ENCODE peak calls at places on chromosomes 12 and 14, in six cellular contexts. W, H, L, M, O and G are unnamed samples. For H3K36me3, the result is how much of the 10 kb centered on the place peaks cover.

GRCh38 chr12:32644455-32644854 is 34.6 kb upstream of the DNM1L start:
- DNase-seq in L (no peak), H (no peak), M (no peak), O (no peak), W (no peak), G (no peak)

GRCh38 chr12:93767524-93767863 is 90.3 kb downstream of the CRADD start:
- DNase-seq in M (no peak), L (no peak), H (no peak), O (no peak), W (no peak), G (no peak)

GRCh38 chr12:113569841-113570240 is 98.2 kb upstream of the LHX5 start:
- DNase-seq in L (no peak), H (no peak), W (no peak), M (no peak), O (no peak), G (no peak)

GRCh38 chr14:68849416-68849815 is 56.5 kb upstream of the ZFP36L1 start:
- DNase-seq in W (no peak), O (no peak), L (no peak), H (no peak), M (no peak), G (no peak)

GRCh38 chr12:26833692-26834168 is 736 bp upstream of the ITPR2 start:
- DNase-seq in M (peak), O (peak), H (peak), L (no peak), W (peak), G (no peak)

GRCh38 chr14:102891111-102891510 is 31.4 kb upstream of the AMN start:
- DNase-seq in M (no peak), H (no peak), W (no peak), L (no peak), O (no peak), G (no peak)

GRCh38 chr14:69657961-69658360 is 46.6 kb downstream of the SUSD6 start:
- DNase-seq in L (no peak), O (peak), W (no peak), H (peak), M (peak), G (peak)

GRCh38 chr12:52216807-52217206 is 16.2 kb upstream of the KRT7 start:
- DNase-seq in L (no peak), M (no peak), W (peak), O (no peak), H (no peak), G (no peak)

GRCh38 chr14:48008646-48009045 is 333.2 kb upstream of the MDGA2 start:
- DNase-seq in O (no peak), L (no peak), W (no peak), H (no peak), M (no peak), G (no peak)

GRCh38 chr12:132157733-132158409 is 13.6 kb downstream of the NOC4L start:
- DNase-seq in L (no peak), M (no peak), H (no peak), O (no peak), W (no peak), G (no peak)

GRCh38 chr12:105799103-105799502 is 339.7 kb downstream of the NUAK1 start:
- DNase-seq in H (no peak), O (no peak), L (no peak), M (no peak), W (no peak), G (no peak)

GRCh38 chr12:26736563-26737486 is 96.2 kb downstream of the ITPR2 start:
- DNase-seq in L (no peak), O (no peak), W (no peak), H (peak), M (peak), G (peak)

GRCh38 chr14:92783813-92784431 is 10.2 kb upstream of the GOLGA5 start:
- DNase-seq in H (peak), O (peak), W (no peak), M (peak), L (peak), G (peak)

GRCh38 chr12:132638541-132639408 is 20.2 kb downstream of the P2RX2 start:
- DNase-seq in M (peak), W (no peak), O (no peak), H (peak), L (no peak), G (peak)

GRCh38 chr14:106691601-106692291 is 1165.4 kb downstream of the TMEM121 start:
- DNase-seq in H (no peak), W (no peak), M (no peak), O (peak), L (no peak), G (no peak)

GRCh38 chr12:80498059-80498728 is 54.2 kb downstream of the PTPRQ start:
- DNase-seq in M (no peak), H (no peak), O (no peak), L (no peak), W (no peak), G (no peak)

GRCh38 chr12:22333186-22333745 is 1.2 kb downstream of the ST8SIA1 start:
- DNase-seq in M (no peak), W (no peak), L (no peak), O (no peak), H (no peak), G (no peak)

GRCh38 chr12:51622564-51622963 is 31.5 kb downstream of the SCN8A start:
- DNase-seq in L (no peak), W (no peak), H (peak), M (no peak), O (no peak), G (no peak)

GRCh38 chr12:110684322-110684836 is 4.5 kb downstream of the HVCN1 start:
- DNase-seq in H (peak), M (no peak), W (peak), L (no peak), O (no peak), G (no peak)

GRCh38 chr14:54502602-54503001 is 7.1 kb upstream of the CGRRF1 start:
- DNase-seq in L (no peak), W (no peak), O (no peak), M (no peak), H (no peak), G (no peak)

GRCh38 chr14:20427231-20428009 is 8.5 kb downstream of the KLHL33 start:
- DNase-seq in M (peak), O (no peak), W (no peak), L (peak), H (peak), G (peak)

GRCh38 chr12:53481957-53482586 is 17.2 kb downstream of the MAP3K12 start:
- DNase-seq in M (no peak), L (no peak), O (no peak), H (peak), W (peak), G (no peak)

GRCh38 chr12:109092484-109093021 is 719 bp downstream of the ALKBH2 start:
- DNase-seq in L (no peak), H (no peak), O (no peak), M (peak), W (no peak), G (no peak)

GRCh38 chr14:60266021-60266937 is 17.3 kb downstream of the PPM1A start:
- DNase-seq in W (no peak), O (no peak), L (peak), H (peak), M (peak), G (peak)

GRCh38 chr12:79897617-79898016 is 37.3 kb downstream of the PPP1R12A start:
- DNase-seq in O (no peak), W (no peak), M (peak), H (peak), L (peak), G (peak)

GRCh38 chr12:8664228-8664963 is 1.8 kb upstream of the MFAP5 start:
- DNase-seq in W (peak), M (no peak), H (no peak), O (peak), L (no peak), G (no peak)

GRCh38 chr14:68786491-68787234 is 6.2 kb downstream of the ZFP36L1 start:
- DNase-seq in O (no peak), L (no peak), W (peak), H (peak), M (peak), G (peak)

GRCh38 chr12:20376984-20377383 is 8.6 kb downstream of the PDE3A start:
- DNase-seq in M (no peak), O (no peak), H (peak), W (no peak), L (peak), G (peak)

GRCh38 chr14:62179367-62180018 is 417.3 kb downstream of the SNAPC1 start:
- DNase-seq in O (peak), W (no peak), H (peak), L (peak), M (peak), G (peak)

GRCh38 chr14:25381498-25381897 is 331.6 kb upstream of the STXBP6 start:
- DNase-seq in W (no peak), M (no peak), L (no peak), O (no peak), H (peak), G (no peak)

GRCh38 chr12:2263921-2264320 is 211.1 kb downstream of the CACNA1C start:
- DNase-seq in M (no peak), L (no peak), O (no peak), W (no peak), H (no peak), G (no peak)

GRCh38 chr12:122646568-122647220 is 56.5 kb downstream of the HCAR2 start:
- DNase-seq in M (peak), W (no peak), H (peak), L (no peak), O (no peak), G (peak)

GRCh38 chr12:59891180-59891579 is 295.4 kb downstream of the SLC16A7 start:
- DNase-seq in O (no peak), W (no peak), H (no peak), L (no peak), M (no peak), G (peak)

DNA sequence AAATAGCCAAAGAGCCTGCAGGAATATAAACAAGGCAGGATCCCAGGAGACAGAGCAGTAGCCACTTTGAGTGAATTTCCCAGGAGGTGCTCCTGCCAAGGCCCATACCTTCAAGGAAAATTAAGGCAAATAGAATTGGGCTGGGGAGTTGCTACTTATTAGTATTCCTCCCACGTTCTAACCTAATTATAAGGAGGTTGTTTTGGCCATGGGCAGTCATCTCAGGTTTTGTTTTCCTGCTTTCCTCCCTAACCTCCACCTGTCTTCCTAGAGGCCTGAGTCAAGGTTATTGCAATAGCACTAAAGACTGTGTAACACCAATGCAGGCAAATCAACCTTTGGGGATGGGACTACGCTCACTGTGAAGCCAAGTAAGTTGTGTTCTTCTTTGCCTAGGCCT is 73.1 kb downstream of the DAD1 start:
- DNase-seq in M (no peak), O (no peak), L (no peak), H (no peak), W (no peak), G (no peak)
- H3K4me3 ChIP-seq in M (no peak), O (no peak), L (no peak), H (no peak), W (no peak), G (no peak)

GRCh38 chr14:64421166-64421565 is 33.0 kb downstream of the MTHFD1 start:
- DNase-seq in M (peak), L (no peak), H (peak), W (no peak), O (no peak), G (peak)

GRCh38 chr14:64423987-64424386 is 35.8 kb downstream of the MTHFD1 start:
- DNase-seq in W (no peak), M (no peak), L (no peak), O (no peak), H (peak), G (peak)

GRCh38 chr14:64422753-64423152 is 34.6 kb downstream of the MTHFD1 start:
- DNase-seq in H (no peak), L (no peak), M (no peak), O (no peak), W (no peak), G (no peak)

GRCh38 chr14:64419003-64419402 is 30.9 kb downstream of the MTHFD1 start:
- DNase-seq in L (no peak), W (no peak), O (no peak), H (no peak), M (no peak), G (no peak)

DNA sequence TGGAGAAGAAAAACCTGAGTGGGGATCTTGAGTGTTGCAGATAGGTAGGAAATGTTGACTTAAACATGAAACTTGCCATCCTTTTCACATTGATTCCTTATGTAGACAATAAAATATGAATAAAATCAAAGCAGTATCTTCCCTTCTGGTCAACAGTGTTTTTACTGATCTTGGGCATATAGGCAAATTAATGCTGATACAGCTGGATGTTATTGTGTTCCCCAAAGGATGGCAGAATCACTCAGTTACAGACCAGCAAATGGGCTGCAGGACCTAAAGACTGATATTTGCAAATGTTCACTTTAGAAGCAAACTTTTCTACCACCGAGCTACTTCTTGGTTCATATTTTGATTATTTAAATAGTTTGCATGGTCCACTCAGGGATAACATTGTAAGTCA is 33.9 kb downstream of the MTHFD1 start:
- DNase-seq in W (no peak), M (no peak), O (no peak), H (no peak), L (no peak), G (no peak)
- H3K36me3 ChIP-seq in W (under half), M (under half), O (under half), H (half or more), L (under half), G (under half)

DNA sequence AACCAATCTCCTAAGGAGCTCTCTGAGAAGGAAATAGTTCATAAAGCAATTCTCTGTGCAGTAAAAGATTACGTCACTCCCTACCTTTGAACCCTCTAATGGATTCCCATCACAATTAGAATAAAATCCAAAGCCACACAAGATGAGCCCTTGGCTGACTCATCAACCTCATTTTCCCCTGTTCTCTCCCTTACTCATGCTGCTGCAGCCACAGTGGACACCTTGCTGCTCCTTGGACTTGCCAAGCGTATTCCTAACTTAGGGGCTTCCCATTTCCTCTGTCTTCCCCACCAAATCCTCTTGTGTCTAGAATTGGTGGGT is 7.0 kb upstream of the TSPAN8 start:
- DNase-seq in W (no peak), H (peak), O (peak), M (peak), L (no peak), G (peak)
- TF ChIP-seq CTCF in W (no peak), H (no peak), O (no peak), M (no peak), L (no peak), G (no peak)

GRCh38 chr12:116820077-116820656 is 61.1 kb downstream of the HRK start:
- DNase-seq in L (no peak), O (no peak), W (no peak), M (no peak), H (no peak), G (no peak)
- H3K4me3 ChIP-seq in L (peak), O (no peak), W (no peak), M (no peak), H (peak), G (no peak)